ENCODE peak calls at places on chromosomes 13 and 19, in five cellular contexts. I, K, R, B and N are unnamed samples.

GRCh38 chr19:12703056-12703455 is 6.6 kb upstream of the FBXW9 start:
- DNase-seq in R (no peak), K (no peak), I (no peak), B (no peak), N (no peak)

GRCh38 chr19:17679526-17680234 is 8.5 kb downstream of the UNC13A start:
- DNase-seq in B (no peak), R (no peak), K (no peak), I (no peak), N (no peak)

GRCh38 chr19:33654840-33655508 is 33.2 kb downstream of the CHST8 start:
- DNase-seq in B (no peak), K (no peak), R (no peak), I (no peak), N (no peak)

GRCh38 chr19:45508931-45509691 is 1.8 kb downstream of the VASP start:
- DNase-seq in R (no peak), I (no peak), B (peak), K (no peak), N (peak)

GRCh38 chr19:34365463-34366401 is 736 bp downstream of the GPI start:
- DNase-seq in R (no peak), I (no peak), B (peak), K (no peak), N (no peak)

GRCh38 chr13:38967446-38967845 is 23.2 kb downstream of the STOML3 start:
- DNase-seq in R (no peak), I (no peak), B (no peak), K (no peak), N (no peak)

GRCh38 chr13:84446972-84447700 is 564.9 kb upstream of the SLITRK1 start:
- DNase-seq in B (no peak), R (no peak), I (no peak), K (no peak), N (no peak)

GRCh38 chr19:14683439-14683838 is 6.4 kb upstream of the ZNF333 start:
- DNase-seq in I (no peak), B (no peak), R (no peak), K (no peak), N (no peak)

GRCh38 chr13:31653730-31654129 is 85.6 kb upstream of the RXFP2 start:
- DNase-seq in B (no peak), I (no peak), R (no peak), K (no peak), N (no peak)

GRCh38 chr13:75416327-75417005 is 65.5 kb downstream of the TBC1D4 start:
- DNase-seq in R (no peak), I (no peak), B (no peak), K (no peak), N (no peak)

GRCh38 chr19:7395360-7395781 is 46.6 kb downstream of the ARHGEF18 start:
- DNase-seq in R (no peak), K (no peak), I (no peak), B (no peak), N (no peak)

GRCh38 chr13:106114981-106115554 is 420.4 kb downstream of the EFNB2 start:
- DNase-seq in I (no peak), R (no peak), K (no peak), B (no peak), N (no peak)

GRCh38 chr19:49809155-49809986 is 3.7 kb downstream of the FUZ start:
- DNase-seq in R (peak), B (peak), K (no peak), I (peak), N (peak)

GRCh38 chr19:5775668-5776309 is 8.8 kb downstream of the PRR22 start:
- DNase-seq in R (no peak), K (no peak), B (no peak), I (no peak), N (no peak)